ENCODE peak calls at places on chromosome 2, in four cellular contexts. G, A, X and O are unnamed samples.

GRCh38 chr2:184268900-184269299 is 329.4 kb upstream of the ZNF804A start:
- DNase-seq in X (no peak), G (no peak), A (no peak), O (no peak)

GRCh38 chr2:5111581-5111980 is 580.6 kb upstream of the SOX11 start:
- DNase-seq in X (no peak), G (no peak), A (no peak), O (no peak)

GRCh38 chr2:64649626-64650025 is 4.1 kb downstream of the SERTAD2 start:
- DNase-seq in X (no peak), G (peak; percentile 50), A (peak; percentile 53), O (no peak)

GRCh38 chr2:173400760-173401159 is 46.1 kb downstream of the CDCA7 start:
- DNase-seq in A (peak; percentile 31), G (peak; percentile 49), X (no peak), O (no peak)

GRCh38 chr2:9251154-9252001 is 44.8 kb downstream of the ASAP2 start:
- DNase-seq in X (no peak), G (no peak), A (no peak), O (no peak)

GRCh38 chr2:239945751-239946569 is 79.2 kb downstream of the NDUFA10 start:
- DNase-seq in G (no peak), X (no peak), A (no peak), O (no peak)

GRCh38 chr2:69221960-69222751 is 164.9 kb downstream of the GFPT1 start:
- DNase-seq in X (no peak), G (no peak), A (no peak), O (no peak)

GRCh38 chr2:240614391-240614790 is 10.9 kb upstream of the GPR35 start:
- DNase-seq in G (no peak), X (no peak), A (no peak), O (no peak)

GRCh38 chr2:181268174-181268867 is 188.9 kb upstream of the ITGA4 start:
- DNase-seq in X (no peak), G (no peak), A (no peak), O (no peak)

GRCh38 chr2:96852667-96853066 is 5.1 kb downstream of the ANKRD39 start:
- DNase-seq in A (no peak), X (no peak), G (no peak), O (no peak)

GRCh38 chr2:120783371-120783791 is 47.7 kb downstream of the GLI2 start:
- DNase-seq in X (no peak), G (no peak), A (no peak), O (no peak)

GRCh38 chr2:85974395-85974794 is 85.6 kb upstream of the ST3GAL5 start:
- DNase-seq in A (no peak), X (no peak), G (no peak), O (no peak)

GRCh38 chr2:71720283-71720560 is 266.9 kb downstream of the DYSF start:
- DNase-seq in A (no peak), G (no peak), X (no peak), O (no peak)

GRCh38 chr2:57850415-57851130 is 196.0 kb upstream of the VRK2 start:
- DNase-seq in G (no peak), A (no peak), X (no peak), O (no peak)

DNA sequence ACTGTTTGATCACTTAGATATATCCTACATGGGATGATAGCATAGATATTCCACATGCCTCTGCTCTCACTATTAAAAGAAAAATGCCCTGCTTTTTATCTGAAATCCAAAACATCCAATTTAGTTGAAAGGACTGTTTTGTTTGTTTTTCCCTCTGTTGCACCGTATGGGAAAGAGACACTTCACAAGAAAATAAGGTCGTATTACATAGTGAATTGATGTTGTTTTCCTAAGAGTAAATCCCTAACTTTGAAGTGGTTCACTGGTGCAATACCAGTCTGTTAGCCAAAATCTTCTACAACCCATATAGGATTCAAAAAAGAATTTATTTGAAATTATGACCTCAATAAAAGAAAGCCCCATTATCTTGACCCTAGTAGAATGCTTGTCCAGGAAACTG is 18.1 kb downstream of the TGFA start:
- DNase-seq in A (peak; percentile 41), G (no peak), X (no peak), O (no peak)
- TF ChIP-seq HDAC6 in A (no peak), G (no peak), X (no peak), O (no peak)

GRCh38 chr2:11870064-11870463 is 123.6 kb downstream of the LPIN1 start:
- DNase-seq in G (no peak), A (no peak), X (no peak), O (peak; percentile 19)
- H3K4me3 ChIP-seq in G (no peak overlapping the region), A (no peak overlapping the region), X (peak overlapping the region; percentile 51), O (no peak overlapping the region)

DNA sequence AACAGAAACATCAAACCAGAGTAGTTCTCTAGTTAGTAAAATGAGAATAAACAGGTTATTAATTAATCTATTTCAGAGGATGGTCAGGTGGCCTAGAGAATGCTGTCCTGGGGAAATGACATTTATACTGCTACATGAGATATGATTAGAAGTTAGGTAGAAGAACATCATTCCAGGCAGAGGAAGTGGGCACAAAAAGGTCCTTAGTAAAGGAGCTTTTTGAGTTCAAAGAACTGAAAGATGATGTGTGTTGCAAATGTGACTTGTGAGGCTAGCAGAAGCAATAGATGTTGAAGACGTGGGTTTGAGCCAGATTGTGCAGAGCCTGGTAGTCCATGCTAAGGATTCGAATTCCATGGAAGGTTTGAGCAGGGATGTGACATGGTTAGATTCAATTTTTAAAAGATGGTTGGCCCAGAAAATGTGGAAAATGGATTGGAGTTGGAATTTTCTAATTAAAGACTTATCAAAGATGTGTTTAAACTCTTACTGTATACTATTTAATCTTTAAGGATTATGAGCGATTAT is 34.2 kb downstream of the RAB10 start:
- DNase-seq in X (no peak), A (no peak), G (no peak), O (no peak)
- TF ChIP-seq HDAC6 in X (no peak), A (no peak), G (no peak), O (no peak)

DNA sequence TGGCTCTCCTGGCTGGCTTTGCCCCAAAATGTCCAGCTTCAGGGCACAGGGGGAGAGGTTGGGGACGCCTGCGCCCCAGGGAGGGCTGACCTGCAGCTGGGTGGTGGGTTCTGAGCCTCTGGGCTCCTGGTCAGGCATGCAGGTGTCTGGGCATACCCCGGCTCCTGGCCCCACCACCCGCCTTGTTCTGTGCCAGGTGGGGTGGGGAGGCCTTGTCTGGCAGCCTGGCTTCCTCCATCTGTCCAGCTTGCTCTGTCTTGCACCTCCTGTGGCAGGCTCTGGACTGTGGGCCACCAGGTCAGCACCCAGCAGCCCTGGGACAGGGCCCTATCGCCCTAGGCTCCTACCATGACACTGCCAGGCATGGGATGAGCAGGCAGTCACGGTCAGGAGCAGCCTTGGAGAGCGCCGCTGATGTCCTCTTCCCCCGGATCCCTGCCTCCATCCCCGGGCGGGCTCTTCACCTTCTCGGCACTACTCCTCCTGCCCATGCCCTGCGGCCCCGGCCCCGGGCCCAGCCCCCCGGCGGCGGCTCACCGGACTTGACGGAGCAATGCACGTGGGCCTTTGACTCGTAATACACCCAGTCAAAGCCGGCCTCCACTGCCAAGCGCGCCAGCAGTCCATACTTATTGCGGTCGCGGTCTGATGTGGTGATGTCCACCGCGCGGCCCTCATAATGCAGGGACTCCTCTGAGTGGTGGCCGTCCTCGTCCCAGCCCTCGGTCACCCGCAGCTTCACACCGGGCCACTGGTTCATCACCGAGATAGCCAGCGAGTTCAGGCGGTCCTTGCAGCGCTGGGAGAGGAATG is 3.6 kb downstream of the IHH start:
- DNase-seq in G (no peak), X (no peak), A (no peak), O (no peak)
- H3K4me3 ChIP-seq in G (no peak overlapping the region), X (no peak overlapping the region), A (no peak overlapping the region), O (peak overlapping the region; percentile 53)

GRCh38 chr2:163637876-163638275 is 97.9 kb downstream of the FIGN start:
- DNase-seq in X (no peak), G (no peak), A (no peak), O (no peak)

GRCh38 chr2:163640542-163641195 is 95.1 kb downstream of the FIGN start:
- DNase-seq in X (no peak), A (no peak), G (no peak), O (no peak)

GRCh38 chr2:163646659-163647058 is 89.1 kb downstream of the FIGN start:
- DNase-seq in A (no peak), X (no peak), G (no peak), O (no peak)

GRCh38 chr2:163644238-163644637 is 91.6 kb downstream of the FIGN start:
- DNase-seq in A (no peak), G (no peak), X (no peak), O (no peak)

DNA sequence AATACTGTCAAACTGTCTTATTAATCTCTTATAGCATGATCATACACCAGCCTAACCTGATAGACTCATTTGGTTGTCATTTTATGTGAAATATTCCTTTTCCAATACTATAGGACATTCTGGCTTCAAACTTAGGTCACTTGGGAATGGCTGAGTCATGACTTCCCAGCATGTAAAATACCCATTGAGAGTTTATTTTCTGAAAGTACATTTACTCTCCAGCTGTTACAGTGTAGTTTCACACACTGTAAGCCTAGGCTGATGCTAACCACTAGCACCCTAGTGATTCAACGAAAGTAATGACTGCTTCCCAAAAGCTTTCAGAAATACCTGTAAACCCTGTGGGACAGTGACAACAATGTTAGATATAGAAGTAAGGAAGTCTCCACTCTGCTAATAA is 93.8 kb downstream of the FIGN start:
- DNase-seq in A (no peak), X (no peak), G (no peak), O (no peak)
- TF ChIP-seq HDAC6 in A (no peak), X (no peak), G (no peak), O (no peak)

DNA sequence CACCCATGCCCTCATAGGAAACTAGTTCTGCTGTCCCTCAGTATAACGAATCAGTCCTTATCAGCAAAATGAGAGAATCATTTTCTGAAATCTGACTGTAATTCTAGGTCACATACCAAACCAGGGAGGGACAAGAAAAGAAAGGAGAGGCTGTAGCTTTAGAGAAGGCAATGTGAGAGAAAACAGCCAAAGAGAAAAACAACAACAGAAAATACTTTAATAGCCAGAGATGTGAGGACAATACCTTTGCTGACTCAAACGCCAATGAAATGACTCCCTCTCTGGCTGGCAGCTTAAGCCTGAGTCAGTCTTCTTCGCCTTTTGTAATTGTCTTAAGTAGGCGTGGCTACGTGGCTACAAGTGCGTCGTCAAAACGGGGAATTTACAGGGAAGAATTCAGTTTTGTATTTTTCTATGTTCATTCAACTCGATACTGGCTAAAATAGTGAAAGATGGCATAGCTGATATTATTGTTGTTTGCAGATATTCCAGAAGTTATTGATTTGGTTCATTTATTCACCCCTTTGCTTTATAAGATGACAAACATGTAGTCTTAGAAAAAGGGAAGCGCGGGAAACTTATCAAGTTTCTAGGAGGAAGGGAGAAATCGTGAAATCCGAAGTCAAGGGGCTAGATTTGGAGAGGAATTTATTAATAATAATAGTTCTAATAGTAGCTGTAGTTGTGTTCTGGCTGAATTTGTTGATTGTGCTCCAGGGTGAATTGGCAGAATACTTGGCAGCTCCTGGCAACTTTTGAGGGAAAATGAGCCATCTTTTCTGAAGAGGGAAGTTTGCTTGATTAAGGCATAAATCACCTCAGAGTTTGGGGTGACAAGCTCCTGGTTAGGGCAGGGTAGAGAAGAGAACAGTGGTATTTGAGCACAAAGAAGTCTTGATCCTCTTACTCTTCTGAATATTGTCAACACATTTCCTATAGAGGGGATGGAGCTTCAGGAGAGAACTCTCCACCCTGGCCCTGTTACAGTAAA is at the start of gene IL1A:
- DNase-seq in G (peak; percentile 50), X (no peak), A (no peak), O (no peak)
- H3K4me3 ChIP-seq in G (no peak within 1 kb of the TSS), X (no peak within 1 kb of the TSS), A (no peak within 1 kb of the TSS), O (no peak within 1 kb of the TSS)